ENCODE peak calls at places on chromosomes 2 and 18, in seven cellular contexts. V is mammary epithelial cell, Z is A549, B is GM12878, H is heart left ventricle, L is body of pancreas, U is upper lobe of right lung. R is an unnamed sample.
A peak's percentile ranks its signal among the peaks of the same experiment; 100 is the strongest.

GRCh38 chr2:100125641-100126040 is 16.7 kb downstream of the AFF3 start:
- DNase-seq in V (no peak), H (no peak), B (no peak), Z (no peak), L (no peak), U (no peak), R (no peak)

GRCh38 chr18:78473563-78473962 is 506.1 kb upstream of the SALL3 start:
- DNase-seq in H (no peak), V (no peak), B (no peak), Z (no peak), U (no peak), L (no peak), R (no peak)

GRCh38 chr2:241975593-241976284 is 106.2 kb downstream of the RTP5 start:
- DNase-seq in H (no peak), B (no peak), L (no peak), Z (no peak), U (no peak), V (no peak), R (no peak)

GRCh38 chr18:57811477-57812125 is 8.5 kb upstream of the ATP8B1 start:
- DNase-seq in L (no peak), Z (peak; percentile 39), U (no peak), V (no peak), H (no peak), B (no peak), R (no peak)

GRCh38 chr2:204108301-204108700 is 171.7 kb downstream of the ICOS start:
- DNase-seq in Z (peak; percentile 6), V (no peak), B (no peak), H (no peak), L (no peak), U (no peak), R (no peak)

GRCh38 chr2:96117701-96118588 is 1.6 kb upstream of the ADRA2B start:
- DNase-seq in B (no peak), U (peak; percentile 52), L (no peak), Z (no peak), H (peak; percentile 30), V (no peak), R (no peak)

GRCh38 chr18:13290856-13291271 is 72.3 kb downstream of the LDLRAD4 start:
- DNase-seq in B (no peak), H (no peak), U (peak; percentile 22), V (no peak), Z (no peak), L (no peak), R (no peak)

GRCh38 chr2:224802407-224802806 is 86.2 kb upstream of the CCDC195 start:
- DNase-seq in U (no peak), B (no peak), H (no peak), V (peak; percentile 7), L (no peak), Z (no peak), R (no peak)

GRCh38 chr2:215973954-215974699 is 39.2 kb downstream of the MREG start:
- DNase-seq in Z (peak; percentile 27), B (no peak), H (no peak), U (no peak), L (no peak), V (peak; percentile 84), R (no peak)

GRCh38 chr2:121810959-121811853 is 55.8 kb downstream of the TSN start:
- DNase-seq in Z (peak; percentile 53), V (peak; percentile 48), H (peak; percentile 71), L (peak; percentile 36), B (no peak), U (no peak), R (no peak)

GRCh38 chr2:230447455-230448451 is 31.8 kb downstream of the SP100 start:
- DNase-seq in L (no peak), V (no peak), H (no peak), B (peak; percentile 84), U (no peak), Z (no peak), R (no peak)

GRCh38 chr18:1805526-1805925 is 765.8 kb downstream of the METTL4 start:
- DNase-seq in H (no peak), V (no peak), Z (no peak), L (no peak), U (no peak), B (no peak), R (no peak)

GRCh38 chr18:2857491-2858063 is 10.8 kb downstream of the EMILIN2 start:
- DNase-seq in Z (no peak), H (peak; percentile 87), V (no peak), U (peak; percentile 92), L (peak; percentile 38), B (no peak), R (peak; percentile 93)

GRCh38 chr2:7693246-7694065 is 776.2 kb downstream of the RNF144A start:
- DNase-seq in B (no peak), L (no peak), Z (no peak), H (no peak), U (no peak), V (no peak), R (no peak)

GRCh38 chr2:7692657-7693161 is 775.5 kb downstream of the RNF144A start:
- DNase-seq in V (peak; percentile 96), Z (peak; percentile 17), U (no peak), L (no peak), B (no peak), H (peak; percentile 51), R (peak; percentile 76)

GRCh38 chr2:7694066-7695000 is 777.1 kb downstream of the RNF144A start:
- DNase-seq in B (no peak), H (no peak), L (no peak), V (no peak), U (no peak), Z (no peak), R (no peak)

GRCh38 chr2:7701807-7702206 is 784.6 kb downstream of the RNF144A start:
- DNase-seq in V (no peak), L (no peak), H (no peak), B (no peak), U (no peak), Z (no peak), R (no peak)

DNA sequence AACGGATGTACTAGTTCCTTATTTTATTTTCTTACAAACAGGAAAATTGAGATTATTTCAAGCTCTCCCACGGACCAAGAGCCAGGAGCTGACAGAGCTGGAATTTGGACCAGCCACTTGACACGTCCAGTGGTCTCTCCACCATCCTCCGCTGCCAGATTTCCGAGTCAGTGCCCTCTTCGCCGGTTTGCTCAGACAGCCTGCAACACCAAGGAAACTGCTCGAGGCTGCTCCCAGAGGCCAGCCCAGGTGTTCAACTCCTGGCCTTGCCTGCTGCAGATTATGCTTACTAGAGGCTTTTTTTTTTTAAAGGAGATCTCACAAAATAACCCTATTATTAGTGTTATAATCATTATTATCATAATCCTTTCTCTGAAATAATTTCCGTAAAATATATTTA is 779.8 kb downstream of the RNF144A start:
- DNase-seq in L (no peak), V (no peak), H (no peak), Z (no peak), U (no peak), B (no peak), R (no peak)
- TF ChIP-seq CTCF in L (no peak), V (no peak), H (no peak), Z (no peak), U (no peak), B (no peak), R (no peak)

GRCh38 chr2:128177315-128177714 is 86.3 kb downstream of the UGGT1 start:
- DNase-seq in L (no peak), B (no peak), Z (no peak), H (no peak), U (no peak), V (no peak), R (no peak)

GRCh38 chr2:128180031-128180430 is 89.0 kb downstream of the UGGT1 start:
- DNase-seq in U (no peak), Z (no peak), L (no peak), H (no peak), B (no peak), V (no peak), R (no peak)

GRCh38 chr2:128178144-128178649 is 87.2 kb downstream of the UGGT1 start:
- DNase-seq in B (no peak), V (no peak), H (no peak), U (no peak), L (no peak), Z (no peak), R (no peak)

GRCh38 chr2:128178650-128179460 is 87.9 kb downstream of the UGGT1 start:
- DNase-seq in H (peak; percentile 59), B (no peak), V (peak; percentile 35), U (no peak), Z (peak; percentile 72), L (peak; percentile 61), R (no peak)

GRCh38 chr2:128179461-128179755 is 88.4 kb downstream of the UGGT1 start:
- DNase-seq in H (no peak), L (no peak), Z (no peak), U (no peak), V (no peak), B (no peak), R (no peak)
- H3K27ac ChIP-seq in H (peak overlapping the region; percentile 80), L (no peak overlapping the region), Z (no peak overlapping the region), U (no peak overlapping the region), V (no peak overlapping the region), B (no peak overlapping the region), R (no peak overlapping the region)

GRCh38 chr2:237722616-237723015 is 76.0 kb upstream of the RBM44 start:
- DNase-seq in L (no peak), V (no peak), H (no peak), Z (no peak), U (no peak), B (no peak), R (no peak)
- H3K4me1 ChIP-seq in L (peaks cover 50% of the 10 kb centered on the region), V (peaks cover 20% of the 10 kb centered on the region), H (peaks cover 70% of the 10 kb centered on the region), Z (peaks cover 53% of the 10 kb centered on the region), U (peaks cover 31% of the 10 kb centered on the region), B (no peaks in the 10 kb centered on the region), R (no peaks in the 10 kb centered on the region)

GRCh38 chr2:240411261-240412160 is 24.0 kb upstream of the GPC1 start:
- DNase-seq in H (peak; percentile 17), B (no peak), L (no peak), V (no peak), U (peak; percentile 49), Z (no peak), R (peak; percentile 10)

GRCh38 chr2:240413813-240414429 is 21.5 kb upstream of the GPC1 start:
- DNase-seq in H (peak; percentile 13), V (no peak), B (no peak), L (no peak), U (no peak), Z (no peak), R (peak; percentile 41)

GRCh38 chr2:240410808-240411207 is 24.7 kb upstream of the GPC1 start:
- DNase-seq in Z (no peak), L (no peak), V (no peak), U (no peak), H (no peak), B (no peak), R (peak; percentile 3)

GRCh38 chr2:240412211-240412830 is 23.1 kb upstream of the GPC1 start:
- DNase-seq in V (no peak), U (peak; percentile 56), L (no peak), Z (no peak), B (no peak), H (peak; percentile 33), R (peak; percentile 65)

GRCh38 chr2:240412975-240413812 is 22.3 kb upstream of the GPC1 start:
- DNase-seq in H (peak; percentile 23), U (peak; percentile 59), Z (no peak), V (no peak), B (no peak), L (no peak), R (peak; percentile 58)
- TF ChIP-seq CTCF in H (no peak), U (no peak), Z (no peak), V (no peak), B (no peak), L (no peak), R (no peak)